ENCODE peak calls at places on chromosome 1, in nine cellular contexts. E, Z, C, T, B, V, I, M and F are unnamed samples.

GRCh38 chr1:212477014-212477679 is 44.4 kb downstream of the NENF start:
- DNase-seq in I (peak; percentile 69), B (peak; percentile 89), C (peak; percentile 97), T (peak; percentile 94), E (peak; percentile 84), M (peak; percentile 47), V (peak; percentile 90), Z (peak; percentile 76), F (peak; percentile 85)

GRCh38 chr1:186175588-186175987 is 199.5 kb downstream of the TPR start:
- DNase-seq in T (no peak), E (no peak), B (no peak), Z (no peak), I (no peak), V (no peak), M (no peak), C (no peak), F (no peak)

GRCh38 chr1:204468206-204468605 is 26.4 kb downstream of the PIK3C2B start:
- DNase-seq in M (no peak), E (no peak), T (peak; percentile 82), B (no peak), V (no peak), C (no peak), I (no peak), Z (no peak), F (no peak)

GRCh38 chr1:110134050-110134595 is 16.2 kb upstream of the SLC6A17 start:
- DNase-seq in Z (no peak), M (no peak), T (no peak), E (no peak), C (no peak), V (no peak), I (no peak), B (no peak), F (no peak)

GRCh38 chr1:65605621-65606020 is 185.2 kb downstream of the LEPR start:
- DNase-seq in E (no peak), T (no peak), I (no peak), B (no peak), Z (no peak), M (no peak), V (no peak), C (no peak), F (no peak)

GRCh38 chr1:35808376-35809155 is 750 bp downstream of the AGO4 start:
- DNase-seq in M (no peak), C (peak; percentile 68), B (peak; percentile 42), V (peak; percentile 50), E (peak; percentile 32), Z (peak; percentile 77), I (peak; percentile 11), T (peak; percentile 37), F (peak; percentile 17)

GRCh38 chr1:168285419-168285790 is 4.7 kb downstream of the TBX19 start:
- DNase-seq in V (peak; percentile 3), E (no peak), T (no peak), B (no peak), I (no peak), C (no peak), M (no peak), Z (no peak), F (no peak)

GRCh38 chr1:116951175-116951935 is 41.6 kb downstream of the PTGFRN start:
- DNase-seq in E (no peak), M (no peak), B (peak; percentile 69), V (no peak), T (no peak), C (no peak), I (no peak), Z (no peak), F (no peak)